ENCODE peak calls at places on chromosome 6, in four cellular contexts. C is psoas muscle, X is progenitor cell of endocrine pancreas, B is mesothelial cell of epicardium. K is an unnamed sample.

GRCh38 chr6:17725083-17725482 is 18.4 kb upstream of the NUP153 start:
- DNase-seq in C (no peak), X (no peak), B (peak), K (no peak)

GRCh38 chr6:134531611-134532010 is 213.7 kb upstream of the SGK1 start:
- DNase-seq in C (no peak), X (no peak), B (no peak), K (no peak)

GRCh38 chr6:23446394-23447001 is 679.5 kb upstream of the NRSN1 start:
- DNase-seq in C (no peak), X (no peak), B (no peak), K (no peak)

GRCh38 chr6:168618546-168619315 is 177.7 kb downstream of the SMOC2 start:
- DNase-seq in C (no peak), X (no peak), B (no peak), K (no peak)

GRCh38 chr6:506920-507523 is 115.5 kb downstream of the IRF4 start:
- DNase-seq in C (no peak), X (no peak), B (no peak), K (no peak)

GRCh38 chr6:106256201-106256968 is 69.2 kb downstream of the ATG5 start:
- DNase-seq in C (no peak), X (no peak), B (no peak), K (no peak)

GRCh38 chr6:170367241-170367640 is 60.7 kb downstream of the FAM120B start:
- DNase-seq in C (no peak), X (no peak), B (no peak), K (no peak)

GRCh38 chr6:18122128-18123093 is at the start of gene NHLRC1:
- DNase-seq in C (peak), X (peak), B (peak), K (peak)

GRCh38 chr6:50791900-50792508 is 26.7 kb upstream of the TFAP2B start:
- DNase-seq in C (no peak), X (no peak), B (no peak), K (no peak)

GRCh38 chr6:127737009-127737486 is 160.1 kb downstream of the C6orf58 start:
- DNase-seq in C (no peak), X (no peak), B (no peak), K (no peak)

GRCh38 chr6:2110504-2110903 is 134.9 kb downstream of the GMDS start:
- DNase-seq in C (no peak), X (no peak), B (no peak), K (no peak)

GRCh38 chr6:72950114-72950860 is 275.0 kb downstream of the KHDC1L start:
- DNase-seq in C (peak), X (no peak), B (no peak), K (no peak)

GRCh38 chr6:132687306-132687705 is 26.5 kb downstream of the VNN1 start:
- DNase-seq in C (no peak), X (no peak), B (no peak), K (no peak)

GRCh38 chr6:21740719-21741118 is 147.2 kb downstream of the SOX4 start:
- DNase-seq in C (no peak), X (no peak), B (no peak), K (no peak)

GRCh38 chr6:41581381-41581991 is 35.3 kb downstream of the FOXP4 start:
- DNase-seq in C (peak), X (no peak), B (no peak), K (peak)

GRCh38 chr6:157459327-157459726 is 78.3 kb downstream of the ZDHHC14 start:
- DNase-seq in C (no peak), X (no peak), B (no peak), K (no peak)

GRCh38 chr6:105745464-105746129 is 340.5 kb upstream of the PRDM1 start:
- DNase-seq in C (no peak), X (no peak), B (no peak), K (no peak)

GRCh38 chr6:20800229-20800628 is 266.0 kb downstream of the CDKAL1 start:
- DNase-seq in C (no peak), X (no peak), B (no peak), K (no peak)

GRCh38 chr6:71421611-71422010 is 133.0 kb downstream of the OGFRL1 start:
- DNase-seq in C (no peak), X (no peak), B (no peak), K (no peak)

GRCh38 chr6:71420693-71421328 is 132.2 kb downstream of the OGFRL1 start:
- DNase-seq in C (peak), X (peak), B (peak), K (peak)

GRCh38 chr6:71419217-71419953 is 130.8 kb downstream of the OGFRL1 start:
- DNase-seq in C (no peak), X (no peak), B (no peak), K (no peak)

GRCh38 chr6:71414486-71414885 is 125.9 kb downstream of the OGFRL1 start:
- DNase-seq in C (no peak), X (no peak), B (no peak), K (no peak)

GRCh38 chr6:71419954-71420692 is 131.5 kb downstream of the OGFRL1 start:
- DNase-seq in C (peak), X (peak), B (peak), K (peak)
- TF ChIP-seq CTCF in C (peak), X (peak), B (no peak), K (peak)

GRCh38 chr6:44444853-44445252 is 57.3 kb downstream of the CDC5L start:
- DNase-seq in C (no peak), X (no peak), B (no peak), K (no peak)
- TF ChIP-seq CTCF in C (no peak), X (no peak), B (no peak), K (no peak)

GRCh38 chr6:89375427-89375868 is 22.9 kb upstream of the UBE2J1 start:
- DNase-seq in C (peak), X (peak), B (no peak), K (no peak)
- TF ChIP-seq CTCF in C (peak), X (peak), B (no peak), K (peak)

GRCh38 chr6:151434369-151434768 is 17.6 kb downstream of the RMND1 start:
- DNase-seq in C (no peak), X (no peak), B (no peak), K (no peak)

GRCh38 chr6:151431336-151431735 is 20.6 kb downstream of the RMND1 start:
- DNase-seq in C (no peak), X (no peak), B (no peak), K (peak)

GRCh38 chr6:151428336-151428735 is 23.6 kb downstream of the RMND1 start:
- DNase-seq in C (no peak), X (no peak), B (no peak), K (no peak)

GRCh38 chr6:151432650-151433049 is 19.3 kb downstream of the RMND1 start:
- DNase-seq in C (no peak), X (no peak), B (no peak), K (no peak)

DNA sequence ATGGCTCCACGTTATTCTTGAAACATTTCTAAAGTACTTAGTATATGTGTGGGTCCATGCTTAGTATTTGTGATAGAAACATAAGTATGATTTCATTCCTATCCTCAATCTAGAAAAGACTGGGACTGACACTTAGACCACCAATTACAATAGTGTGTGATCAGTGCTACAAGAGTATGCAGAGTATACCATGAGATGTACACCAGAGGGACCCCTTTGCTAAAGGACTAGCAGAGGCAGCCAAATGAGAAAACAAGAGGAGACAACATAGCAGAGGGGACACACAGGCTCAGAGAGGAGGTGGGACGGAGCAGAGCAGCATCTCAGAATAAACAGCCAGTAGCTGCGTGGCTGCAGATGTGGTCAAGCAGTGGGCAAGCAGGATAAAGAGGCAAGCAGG is 21.0 kb downstream of the RMND1 start:
- DNase-seq in C (no peak), X (no peak), B (no peak), K (peak)
- TF ChIP-seq CTCF in C (no peak), X (peak), B (no peak), K (peak)

DNA sequence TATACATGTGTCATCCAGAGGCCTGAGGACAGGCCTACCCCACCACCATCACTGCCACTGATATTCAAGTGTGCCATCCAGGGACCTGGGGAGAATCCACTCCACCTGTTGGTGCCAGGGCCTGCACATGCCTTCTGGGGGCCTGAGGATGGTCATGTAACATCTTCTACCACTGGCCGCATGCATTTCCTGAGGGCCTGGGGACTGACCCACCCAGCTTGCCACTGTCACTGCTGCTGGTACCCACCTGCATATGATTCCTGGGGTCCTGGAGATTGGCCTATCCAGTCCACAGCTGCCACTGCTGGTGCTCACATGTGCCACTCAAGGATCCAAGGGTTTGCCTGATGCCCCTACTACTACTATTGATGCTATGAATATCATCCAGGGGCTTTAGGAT is 184.3 kb upstream of the SYNCRIP start:
- DNase-seq in C (no peak), X (no peak), B (no peak), K (no peak)
- TF ChIP-seq CTCF in C (no peak), X (no peak), B (no peak), K (no peak)

DNA sequence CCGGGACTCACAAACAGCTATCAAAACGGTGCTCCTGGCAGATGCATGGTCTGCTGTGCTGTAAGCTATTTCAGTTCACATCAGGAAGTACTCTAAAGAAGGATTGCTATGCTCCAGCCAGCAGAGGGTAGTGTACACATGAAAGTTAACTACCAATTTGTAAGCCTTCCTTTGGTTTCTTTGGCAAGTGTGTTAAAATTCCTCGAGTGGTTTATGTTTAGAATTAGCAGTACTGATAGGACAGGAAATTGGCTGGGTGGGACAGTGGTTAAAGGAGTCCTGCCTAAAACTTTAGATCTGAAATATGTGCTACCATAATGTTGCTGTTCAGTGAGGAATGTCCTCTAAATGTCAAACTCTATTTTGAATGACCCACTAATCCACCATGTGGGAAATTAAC is 47.4 kb downstream of the TRMT11 start:
- DNase-seq in C (no peak), X (no peak), B (no peak), K (no peak)
- TF ChIP-seq CTCF in C (peak), X (peak), B (no peak), K (peak)

DNA sequence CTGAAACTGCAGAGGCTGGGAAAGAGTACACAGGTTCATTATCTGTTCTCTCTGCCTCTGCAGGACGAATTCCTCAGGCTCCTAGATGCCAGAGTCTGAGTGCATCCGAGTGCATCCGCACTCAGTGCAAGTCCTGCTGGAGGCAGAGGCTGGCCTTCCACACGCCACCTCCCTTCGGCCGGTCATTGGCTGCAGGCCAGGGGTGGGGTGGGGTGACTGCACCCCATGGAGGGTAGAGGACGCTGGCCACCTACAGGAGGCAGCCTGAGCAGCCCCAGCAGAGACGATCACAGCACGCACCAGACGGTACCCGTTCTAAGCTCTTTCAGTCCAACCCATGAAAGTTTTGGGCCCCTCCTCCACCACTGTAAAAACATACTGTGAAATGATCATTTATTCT is 11.7 kb downstream of the SFT2D1 start:
- DNase-seq in C (peak), X (no peak), B (no peak), K (no peak)
- TF ChIP-seq CTCF in C (no peak), X (peak), B (no peak), K (peak)

GRCh38 chr6:13859871-13860555 is 45.7 kb upstream of the MCUR1 start:
- DNase-seq in C (no peak), X (no peak), B (no peak), K (peak)
- TF ChIP-seq CTCF in C (no peak), X (no peak), B (no peak), K (no peak)

K was measured in osteocyte.